ENCODE peak calls at places on chromosomes 12 and 14, in ten cellular contexts. One of them, this sample, is unnamed.

GRCh38 chr12:80151131-80151530 is 51.8 kb downstream of the OTOGL start:
- DNase-seq in EL: no peak
- DNase-seq in effector memory CD8-positive, alpha-beta T cell: no peak
- DNase-seq in T-helper 1 cell: no peak
- DNase-seq in NCI-H82: no peak
- DNase-seq in left lung: no peak
- DNase-seq in spleen: no peak
- DNase-seq in stimulated activated naive B cell treated with anti-CD40 and anti-IgM and Interleukin-4, amounts not matched to agents 10 μg/mL and 1 μg/mL and 100 μg/mL, for 72 hours: no peak
- DNase-seq in left ventricle myocardium superior: no peak
- DNase-seq in epithelial cell of esophagus: no peak
- DNase-seq in this sample: no peak

GRCh38 chr12:105814283-105814682 is 324.5 kb downstream of the NUAK1 start:
- DNase-seq in T-helper 1 cell: no peak
- DNase-seq in epithelial cell of esophagus: no peak
- DNase-seq in stimulated activated naive B cell treated with anti-CD40 and anti-IgM and Interleukin-4, amounts not matched to agents 10 μg/mL and 1 μg/mL and 100 μg/mL, for 72 hours: no peak
- DNase-seq in left ventricle myocardium superior: no peak
- DNase-seq in effector memory CD8-positive, alpha-beta T cell: no peak
- DNase-seq in NCI-H82: no peak
- DNase-seq in EL: no peak
- DNase-seq in spleen: no peak
- DNase-seq in left lung: no peak
- DNase-seq in this sample: peak

GRCh38 chr14:81070511-81070910 is 115.1 kb downstream of the TSHR start:
- DNase-seq in epithelial cell of esophagus: no peak
- DNase-seq in EL: no peak
- DNase-seq in T-helper 1 cell: no peak
- DNase-seq in stimulated activated naive B cell treated with anti-CD40 and anti-IgM and Interleukin-4, amounts not matched to agents 10 μg/mL and 1 μg/mL and 100 μg/mL, for 72 hours: no peak
- DNase-seq in spleen: no peak
- DNase-seq in effector memory CD8-positive, alpha-beta T cell: no peak
- DNase-seq in left lung: no peak
- DNase-seq in NCI-H82: no peak
- DNase-seq in left ventricle myocardium superior: no peak
- DNase-seq in this sample: no peak

GRCh38 chr14:95521001-95521400 is 4.6 kb upstream of the SYNE3 start:
- DNase-seq in spleen: no peak
- DNase-seq in T-helper 1 cell: no peak
- DNase-seq in left lung: no peak
- DNase-seq in stimulated activated naive B cell treated with anti-CD40 and anti-IgM and Interleukin-4, amounts not matched to agents 10 μg/mL and 1 μg/mL and 100 μg/mL, for 72 hours: no peak
- DNase-seq in NCI-H82: no peak
- DNase-seq in epithelial cell of esophagus: no peak
- DNase-seq in left ventricle myocardium superior: no peak
- DNase-seq in effector memory CD8-positive, alpha-beta T cell: no peak
- DNase-seq in EL: no peak
- DNase-seq in this sample: no peak

GRCh38 chr14:104971447-104972240 is 6.5 kb downstream of the AHNAK2 start:
- DNase-seq in left lung: peak
- DNase-seq in T-helper 1 cell: no peak
- DNase-seq in effector memory CD8-positive, alpha-beta T cell: no peak
- DNase-seq in NCI-H82: no peak
- DNase-seq in stimulated activated naive B cell treated with anti-CD40 and anti-IgM and Interleukin-4, amounts not matched to agents 10 μg/mL and 1 μg/mL and 100 μg/mL, for 72 hours: no peak
- DNase-seq in spleen: peak
- DNase-seq in epithelial cell of esophagus: no peak
- DNase-seq in left ventricle myocardium superior: peak
- DNase-seq in EL: no peak
- DNase-seq in this sample: no peak

GRCh38 chr14:50658203-50658602 is 9.9 kb downstream of the SAV1 start:
- DNase-seq in effector memory CD8-positive, alpha-beta T cell: no peak
- DNase-seq in T-helper 1 cell: no peak
- DNase-seq in spleen: no peak
- DNase-seq in left ventricle myocardium superior: no peak
- DNase-seq in EL: peak
- DNase-seq in epithelial cell of esophagus: peak
- DNase-seq in NCI-H82: no peak
- DNase-seq in left lung: no peak
- DNase-seq in stimulated activated naive B cell treated with anti-CD40 and anti-IgM and Interleukin-4, amounts not matched to agents 10 μg/mL and 1 μg/mL and 100 μg/mL, for 72 hours: no peak
- DNase-seq in this sample: no peak

GRCh38 chr12:6067152-6067916 is 57.1 kb downstream of the VWF start:
- DNase-seq in epithelial cell of esophagus: no peak
- DNase-seq in NCI-H82: peak
- DNase-seq in T-helper 1 cell: no peak
- DNase-seq in EL: no peak
- DNase-seq in stimulated activated naive B cell treated with anti-CD40 and anti-IgM and Interleukin-4, amounts not matched to agents 10 μg/mL and 1 μg/mL and 100 μg/mL, for 72 hours: no peak
- DNase-seq in left ventricle myocardium superior: no peak
- DNase-seq in left lung: no peak
- DNase-seq in effector memory CD8-positive, alpha-beta T cell: no peak
- DNase-seq in spleen: no peak
- DNase-seq in this sample: no peak

GRCh38 chr14:22002860-22003284 is 329.3 kb upstream of the OR4E1 start:
- DNase-seq in left lung: no peak
- DNase-seq in effector memory CD8-positive, alpha-beta T cell: peak
- DNase-seq in T-helper 1 cell: peak
- DNase-seq in NCI-H82: peak
- DNase-seq in spleen: no peak
- DNase-seq in EL: no peak
- DNase-seq in left ventricle myocardium superior: peak
- DNase-seq in stimulated activated naive B cell treated with anti-CD40 and anti-IgM and Interleukin-4, amounts not matched to agents 10 μg/mL and 1 μg/mL and 100 μg/mL, for 72 hours: no peak
- DNase-seq in epithelial cell of esophagus: peak
- DNase-seq in this sample: no peak

GRCh38 chr12:4939418-4940023 is 29.8 kb downstream of the KCNA1 start:
- DNase-seq in spleen: no peak
- DNase-seq in T-helper 1 cell: no peak
- DNase-seq in left ventricle myocardium superior: no peak
- DNase-seq in EL: no peak
- DNase-seq in left lung: no peak
- DNase-seq in epithelial cell of esophagus: no peak
- DNase-seq in effector memory CD8-positive, alpha-beta T cell: no peak
- DNase-seq in NCI-H82: peak
- DNase-seq in stimulated activated naive B cell treated with anti-CD40 and anti-IgM and Interleukin-4, amounts not matched to agents 10 μg/mL and 1 μg/mL and 100 μg/mL, for 72 hours: no peak
- DNase-seq in this sample: peak

GRCh38 chr14:95215094-95215493 is 57.8 kb upstream of the DICER1 start:
- DNase-seq in left ventricle myocardium superior: no peak
- DNase-seq in NCI-H82: no peak
- DNase-seq in effector memory CD8-positive, alpha-beta T cell: no peak
- DNase-seq in EL: no peak
- DNase-seq in T-helper 1 cell: no peak
- DNase-seq in left lung: no peak
- DNase-seq in spleen: no peak
- DNase-seq in epithelial cell of esophagus: no peak
- DNase-seq in stimulated activated naive B cell treated with anti-CD40 and anti-IgM and Interleukin-4, amounts not matched to agents 10 μg/mL and 1 μg/mL and 100 μg/mL, for 72 hours: no peak
- DNase-seq in this sample: no peak

GRCh38 chr14:104878582-104878981 is 13.5 kb downstream of the CEP170B start:
- DNase-seq in left lung: peak
- DNase-seq in epithelial cell of esophagus: no peak
- DNase-seq in spleen: peak
- DNase-seq in T-helper 1 cell: no peak
- DNase-seq in EL: no peak
- DNase-seq in left ventricle myocardium superior: peak
- DNase-seq in stimulated activated naive B cell treated with anti-CD40 and anti-IgM and Interleukin-4, amounts not matched to agents 10 μg/mL and 1 μg/mL and 100 μg/mL, for 72 hours: no peak
- DNase-seq in effector memory CD8-positive, alpha-beta T cell: no peak
- DNase-seq in NCI-H82: peak
- DNase-seq in this sample: no peak

GRCh38 chr12:57614178-57614947 is 3.1 kb downstream of the ARHGEF25 start:
- DNase-seq in spleen: no peak
- DNase-seq in left ventricle myocardium superior: peak
- DNase-seq in left lung: no peak
- DNase-seq in epithelial cell of esophagus: peak
- DNase-seq in EL: peak
- DNase-seq in effector memory CD8-positive, alpha-beta T cell: no peak
- DNase-seq in stimulated activated naive B cell treated with anti-CD40 and anti-IgM and Interleukin-4, amounts not matched to agents 10 μg/mL and 1 μg/mL and 100 μg/mL, for 72 hours: peak
- DNase-seq in T-helper 1 cell: no peak
- DNase-seq in NCI-H82: peak
- DNase-seq in this sample: no peak

GRCh38 chr12:27615331-27615891 is 80.8 kb upstream of the REP15 start:
- DNase-seq in stimulated activated naive B cell treated with anti-CD40 and anti-IgM and Interleukin-4, amounts not matched to agents 10 μg/mL and 1 μg/mL and 100 μg/mL, for 72 hours: no peak
- DNase-seq in epithelial cell of esophagus: no peak
- DNase-seq in EL: peak
- DNase-seq in left lung: no peak
- DNase-seq in spleen: no peak
- DNase-seq in NCI-H82: no peak
- DNase-seq in left ventricle myocardium superior: no peak
- DNase-seq in effector memory CD8-positive, alpha-beta T cell: no peak
- DNase-seq in T-helper 1 cell: no peak
- DNase-seq in this sample: no peak

GRCh38 chr12:30598889-30599288 is 96.8 kb downstream of the IPO8 start:
- DNase-seq in stimulated activated naive B cell treated with anti-CD40 and anti-IgM and Interleukin-4, amounts not matched to agents 10 μg/mL and 1 μg/mL and 100 μg/mL, for 72 hours: no peak
- DNase-seq in EL: no peak
- DNase-seq in effector memory CD8-positive, alpha-beta T cell: no peak
- DNase-seq in NCI-H82: no peak
- DNase-seq in T-helper 1 cell: no peak
- DNase-seq in left lung: no peak
- DNase-seq in spleen: no peak
- DNase-seq in left ventricle myocardium superior: no peak
- DNase-seq in epithelial cell of esophagus: no peak
- DNase-seq in this sample: no peak

GRCh38 chr12:124445826-124446225 is 121.6 kb downstream of the NCOR2 start:
- DNase-seq in effector memory CD8-positive, alpha-beta T cell: no peak
- DNase-seq in left ventricle myocardium superior: peak
- DNase-seq in epithelial cell of esophagus: no peak
- DNase-seq in NCI-H82: no peak
- DNase-seq in left lung: peak
- DNase-seq in spleen: peak
- DNase-seq in T-helper 1 cell: no peak
- DNase-seq in stimulated activated naive B cell treated with anti-CD40 and anti-IgM and Interleukin-4, amounts not matched to agents 10 μg/mL and 1 μg/mL and 100 μg/mL, for 72 hours: no peak
- DNase-seq in EL: no peak
- DNase-seq in this sample: no peak

GRCh38 chr12:7681535-7681934 is 14.0 kb downstream of the GDF3 start:
- DNase-seq in stimulated activated naive B cell treated with anti-CD40 and anti-IgM and Interleukin-4, amounts not matched to agents 10 μg/mL and 1 μg/mL and 100 μg/mL, for 72 hours: no peak
- DNase-seq in effector memory CD8-positive, alpha-beta T cell: no peak
- DNase-seq in T-helper 1 cell: no peak
- DNase-seq in left lung: no peak
- DNase-seq in spleen: no peak
- DNase-seq in epithelial cell of esophagus: no peak
- DNase-seq in EL: no peak
- DNase-seq in NCI-H82: no peak
- DNase-seq in left ventricle myocardium superior: no peak
- DNase-seq in this sample: no peak

GRCh38 chr12:110965574-110965973 is 45.2 kb upstream of the MYL2 start:
- DNase-seq in stimulated activated naive B cell treated with anti-CD40 and anti-IgM and Interleukin-4, amounts not matched to agents 10 μg/mL and 1 μg/mL and 100 μg/mL, for 72 hours: no peak
- DNase-seq in epithelial cell of esophagus: no peak
- DNase-seq in NCI-H82: peak
- DNase-seq in effector memory CD8-positive, alpha-beta T cell: no peak
- DNase-seq in spleen: no peak
- DNase-seq in T-helper 1 cell: no peak
- DNase-seq in left ventricle myocardium superior: no peak
- DNase-seq in EL: no peak
- DNase-seq in left lung: no peak
- DNase-seq in this sample: no peak

GRCh38 chr12:19794116-19794515 is 354.8 kb downstream of the AEBP2 start:
- DNase-seq in NCI-H82: no peak
- DNase-seq in effector memory CD8-positive, alpha-beta T cell: no peak
- DNase-seq in left lung: no peak
- DNase-seq in left ventricle myocardium superior: no peak
- DNase-seq in EL: no peak
- DNase-seq in spleen: no peak
- DNase-seq in epithelial cell of esophagus: no peak
- DNase-seq in stimulated activated naive B cell treated with anti-CD40 and anti-IgM and Interleukin-4, amounts not matched to agents 10 μg/mL and 1 μg/mL and 100 μg/mL, for 72 hours: no peak
- DNase-seq in T-helper 1 cell: no peak
- DNase-seq in this sample: no peak

GRCh38 chr12:132835076-132835870 is 6.6 kb upstream of the GOLGA3 start:
- DNase-seq in stimulated activated naive B cell treated with anti-CD40 and anti-IgM and Interleukin-4, amounts not matched to agents 10 μg/mL and 1 μg/mL and 100 μg/mL, for 72 hours: no peak
- DNase-seq in T-helper 1 cell: no peak
- DNase-seq in effector memory CD8-positive, alpha-beta T cell: no peak
- DNase-seq in left lung: no peak
- DNase-seq in spleen: no peak
- DNase-seq in EL: no peak
- DNase-seq in left ventricle myocardium superior: no peak
- DNase-seq in epithelial cell of esophagus: no peak
- DNase-seq in NCI-H82: peak
- DNase-seq in this sample: no peak

GRCh38 chr12:27754795-27755194 is 25.2 kb upstream of the KLHL42 start:
- DNase-seq in NCI-H82: no peak
- DNase-seq in stimulated activated naive B cell treated with anti-CD40 and anti-IgM and Interleukin-4, amounts not matched to agents 10 μg/mL and 1 μg/mL and 100 μg/mL, for 72 hours: no peak
- DNase-seq in effector memory CD8-positive, alpha-beta T cell: no peak
- DNase-seq in left lung: no peak
- DNase-seq in EL: no peak
- DNase-seq in spleen: no peak
- DNase-seq in epithelial cell of esophagus: no peak
- DNase-seq in T-helper 1 cell: no peak
- DNase-seq in left ventricle myocardium superior: no peak
- DNase-seq in this sample: no peak

GRCh38 chr12:51678086-51678724 is 87.2 kb downstream of the SCN8A start:
- DNase-seq in effector memory CD8-positive, alpha-beta T cell: peak
- DNase-seq in EL: peak
- DNase-seq in epithelial cell of esophagus: peak
- DNase-seq in left ventricle myocardium superior: no peak
- DNase-seq in T-helper 1 cell: no peak
- DNase-seq in spleen: no peak
- DNase-seq in stimulated activated naive B cell treated with anti-CD40 and anti-IgM and Interleukin-4, amounts not matched to agents 10 μg/mL and 1 μg/mL and 100 μg/mL, for 72 hours: peak
- DNase-seq in NCI-H82: peak
- DNase-seq in left lung: no peak
- DNase-seq in this sample: no peak

GRCh38 chr12:127238061-127238460 is 1028.9 kb upstream of the TMEM132C start:
- DNase-seq in effector memory CD8-positive, alpha-beta T cell: no peak
- DNase-seq in left ventricle myocardium superior: no peak
- DNase-seq in EL: no peak
- DNase-seq in spleen: no peak
- DNase-seq in NCI-H82: no peak
- DNase-seq in stimulated activated naive B cell treated with anti-CD40 and anti-IgM and Interleukin-4, amounts not matched to agents 10 μg/mL and 1 μg/mL and 100 μg/mL, for 72 hours: no peak
- DNase-seq in left lung: no peak
- DNase-seq in epithelial cell of esophagus: peak
- DNase-seq in T-helper 1 cell: no peak
- DNase-seq in this sample: no peak

GRCh38 chr12:103880299-103881142 is 39.5 kb upstream of the NT5DC3 start:
- DNase-seq in T-helper 1 cell: no peak
- DNase-seq in epithelial cell of esophagus: peak
- DNase-seq in spleen: no peak
- DNase-seq in effector memory CD8-positive, alpha-beta T cell: peak
- DNase-seq in NCI-H82: no peak
- DNase-seq in left lung: no peak
- DNase-seq in stimulated activated naive B cell treated with anti-CD40 and anti-IgM and Interleukin-4, amounts not matched to agents 10 μg/mL and 1 μg/mL and 100 μg/mL, for 72 hours: no peak
- DNase-seq in left ventricle myocardium superior: no peak
- DNase-seq in EL: no peak
- DNase-seq in this sample: no peak

GRCh38 chr12:132841151-132841550 is 12.5 kb upstream of the GOLGA3 start:
- DNase-seq in spleen: no peak
- DNase-seq in T-helper 1 cell: no peak
- DNase-seq in left lung: no peak
- DNase-seq in effector memory CD8-positive, alpha-beta T cell: no peak
- DNase-seq in stimulated activated naive B cell treated with anti-CD40 and anti-IgM and Interleukin-4, amounts not matched to agents 10 μg/mL and 1 μg/mL and 100 μg/mL, for 72 hours: no peak
- DNase-seq in NCI-H82: no peak
- DNase-seq in EL: no peak
- DNase-seq in left ventricle myocardium superior: no peak
- DNase-seq in epithelial cell of esophagus: no peak
- DNase-seq in this sample: no peak

GRCh38 chr14:63367742-63368364 is 49.1 kb upstream of the GPHB5 start:
- DNase-seq in spleen: no peak
- DNase-seq in EL: no peak
- DNase-seq in left lung: no peak
- DNase-seq in epithelial cell of esophagus: no peak
- DNase-seq in left ventricle myocardium superior: no peak
- DNase-seq in NCI-H82: no peak
- DNase-seq in stimulated activated naive B cell treated with anti-CD40 and anti-IgM and Interleukin-4, amounts not matched to agents 10 μg/mL and 1 μg/mL and 100 μg/mL, for 72 hours: no peak
- DNase-seq in effector memory CD8-positive, alpha-beta T cell: no peak
- DNase-seq in T-helper 1 cell: no peak
- DNase-seq in this sample: no peak

GRCh38 chr14:54672688-54673087 is 105.8 kb downstream of the SAMD4A start:
- DNase-seq in T-helper 1 cell: no peak
- DNase-seq in epithelial cell of esophagus: no peak
- DNase-seq in EL: no peak
- DNase-seq in spleen: no peak
- DNase-seq in left lung: no peak
- DNase-seq in NCI-H82: no peak
- DNase-seq in stimulated activated naive B cell treated with anti-CD40 and anti-IgM and Interleukin-4, amounts not matched to agents 10 μg/mL and 1 μg/mL and 100 μg/mL, for 72 hours: no peak
- DNase-seq in effector memory CD8-positive, alpha-beta T cell: no peak
- DNase-seq in left ventricle myocardium superior: no peak
- DNase-seq in this sample: no peak

GRCh38 chr12:113194971-113195391 is 9.5 kb downstream of the RITA1 start:
- DNase-seq in stimulated activated naive B cell treated with anti-CD40 and anti-IgM and Interleukin-4, amounts not matched to agents 10 μg/mL and 1 μg/mL and 100 μg/mL, for 72 hours: no peak
- DNase-seq in left lung: no peak
- DNase-seq in left ventricle myocardium superior: no peak
- DNase-seq in epithelial cell of esophagus: no peak
- DNase-seq in NCI-H82: peak
- DNase-seq in T-helper 1 cell: no peak
- DNase-seq in effector memory CD8-positive, alpha-beta T cell: no peak
- DNase-seq in EL: peak
- DNase-seq in spleen: no peak
- DNase-seq in this sample: no peak